ENCODE peak calls at places on chromosomes 3 and 15, in five cellular contexts. P is ovary, W is adrenal gland, D is transverse colon, L is IMR-90. Q is an unnamed sample.
A peak's percentile ranks its signal among the peaks of the same experiment; 100 is the strongest.

GRCh38 chr3:12894629-12895028 is 53.3 kb upstream of the RPL32 start:
- DNase-seq in P (no peak), W (no peak), L (peak; percentile 6), D (no peak), Q (no peak)

GRCh38 chr15:71143373-71144310 is 28.4 kb downstream of the THSD4 start:
- DNase-seq in L (no peak), D (no peak), P (peak; percentile 56), W (peak; percentile 85), Q (no peak)

GRCh38 chr15:68389936-68390790 is 41.8 kb downstream of the ITGA11 start:
- DNase-seq in L (peak; percentile 74), D (no peak), W (peak; percentile 32), P (peak; percentile 5), Q (peak; percentile 98)

GRCh38 chr3:192566706-192567290 is 160.5 kb downstream of the FGF12 start:
- DNase-seq in L (peak; percentile 84), D (peak; percentile 54), P (peak; percentile 50), W (peak; percentile 87), Q (peak; percentile 71)

GRCh38 chr3:8450618-8451017 is 51.0 kb upstream of the LMCD1 start:
- DNase-seq in W (no peak), L (no peak), P (no peak), D (no peak), Q (no peak)

GRCh38 chr3:163582967-163583366 is 1495.3 kb downstream of the SI start:
- DNase-seq in L (no peak), W (no peak), P (no peak), D (no peak), Q (no peak)

GRCh38 chr15:78951841-78952238 is 7.0 kb upstream of the CTSH start:
- DNase-seq in P (no peak), W (peak; percentile 77), L (peak; percentile 47), D (no peak), Q (no peak)

GRCh38 chr15:42679285-42680141 is 57.4 kb downstream of the CDAN1 start:
- DNase-seq in L (no peak), P (no peak), D (no peak), W (no peak), Q (no peak)

GRCh38 chr15:70198441-70199123 is 100.9 kb upstream of the TLE3 start:
- DNase-seq in P (no peak), L (no peak), W (no peak), D (no peak), Q (no peak)

GRCh38 chr3:36461588-36461987 is 81.3 kb downstream of the STAC start:
- DNase-seq in D (no peak), W (no peak), P (no peak), L (peak; percentile 5), Q (no peak)

GRCh38 chr3:133191818-133192217 is 153.6 kb downstream of the TMEM108 start:
- DNase-seq in W (no peak), P (no peak), L (no peak), D (no peak), Q (no peak)

GRCh38 chr15:63560741-63561448 is 36.3 kb upstream of the FBXL22 start:
- DNase-seq in D (no peak), L (peak; percentile 27), P (no peak), W (no peak), Q (no peak)

GRCh38 chr3:113141543-113141942 is 69.8 kb upstream of the BOC start:
- DNase-seq in P (no peak), L (no peak), W (no peak), D (no peak), Q (no peak)

GRCh38 chr3:13644341-13645082 is 95.6 kb downstream of the FBLN2 start:
- DNase-seq in L (peak; percentile 61), D (no peak), W (no peak), P (no peak), Q (no peak)

GRCh38 chr3:190024912-190025311 is 95.8 kb downstream of the P3H2 start:
- DNase-seq in W (no peak), P (no peak), D (no peak), L (peak; percentile 77), Q (no peak)
- H3K4me3 ChIP-seq in W (no peak overlapping the region), P (no peak overlapping the region), D (no peak overlapping the region), L (no peak overlapping the region), Q (no peak overlapping the region)

GRCh38 chr3:170622369-170623159 is 36.7 kb upstream of the SLC7A14 start:
- DNase-seq in W (peak; percentile 5), P (peak; percentile 51), L (peak; percentile 99), D (no peak), Q (no peak)
- TF ChIP-seq CTCF in W (no peak), P (no peak), L (peak; percentile 15), D (no peak), Q (no peak)

GRCh38 chr15:88637436-88637835 is 1.4 kb upstream of the ISG20 start:
- DNase-seq in L (no peak), P (no peak), W (no peak), D (no peak), Q (no peak)

GRCh38 chr15:88636654-88637053 is 2.2 kb upstream of the ISG20 start:
- DNase-seq in P (no peak), L (peak; percentile 36), W (no peak), D (no peak), Q (no peak)

GRCh38 chr15:88635343-88635742 is 3.5 kb upstream of the ISG20 start:
- DNase-seq in L (no peak), P (no peak), W (no peak), D (peak; percentile 57), Q (no peak)

GRCh38 chr15:88634449-88634848 is 4.4 kb upstream of the ISG20 start:
- DNase-seq in L (no peak), D (no peak), P (no peak), W (no peak), Q (no peak)

GRCh38 chr15:88636039-88636438 is 2.8 kb upstream of the ISG20 start:
- DNase-seq in L (no peak), D (peak; percentile 56), W (no peak), P (no peak), Q (no peak)
- TF ChIP-seq POLR2A in L (no peak), D (peak; percentile 51), W (no peak), P (no peak), Q (no peak)

GRCh38 chr15:89362203-89363101 is 27.8 kb upstream of the POLG start:
- DNase-seq in W (no peak), L (no peak), D (no peak), P (no peak), Q (no peak)

GRCh38 chr15:89359471-89360293 is 25.1 kb upstream of the POLG start:
- DNase-seq in D (no peak), W (no peak), L (no peak), P (no peak), Q (peak; percentile 32)

GRCh38 chr15:89363133-89363532 is 28.5 kb upstream of the POLG start:
- DNase-seq in L (no peak), P (no peak), D (no peak), W (no peak), Q (peak; percentile 72)

GRCh38 chr15:89360294-89360971 is 25.8 kb upstream of the POLG start:
- DNase-seq in L (no peak), D (no peak), W (no peak), P (no peak), Q (no peak)

GRCh38 chr15:89361451-89362202 is 27.0 kb upstream of the POLG start:
- DNase-seq in P (peak; percentile 55), W (peak; percentile 74), L (peak; percentile 52), D (peak; percentile 46), Q (peak; percentile 82)
- H3K4me3 ChIP-seq in P (no peak overlapping the region), W (no peak overlapping the region), L (no peak overlapping the region), D (no peak overlapping the region), Q (no peak overlapping the region)